ENCODE peak calls at places on chromosomes 6 and 20, in six cellular contexts. One of them, this sample, is unnamed.

GRCh38 chr20:61288331-61288784 is 36.3 kb downstream of the CDH4 start:
- DNase-seq in AG10803: no peak
- DNase-seq in activated CD8-positive, alpha-beta T cell treated with anti-CD3 and anti-CD28 coated beads for 36 hours: no peak
- DNase-seq in body of pancreas: no peak
- DNase-seq in upper lobe of right lung: no peak
- DNase-seq in nephron progenitor cell: no peak
- DNase-seq in this sample: peak; percentile 69

GRCh38 chr6:159714404-159714803 is 12.9 kb upstream of the WTAP start:
- DNase-seq in AG10803: no peak
- DNase-seq in activated CD8-positive, alpha-beta T cell treated with anti-CD3 and anti-CD28 coated beads for 36 hours: no peak
- DNase-seq in body of pancreas: peak; percentile 38
- DNase-seq in upper lobe of right lung: no peak
- DNase-seq in nephron progenitor cell: no peak
- DNase-seq in this sample: no peak

GRCh38 chr6:24520929-24521546 is 26.3 kb downstream of the ALDH5A1 start:
- DNase-seq in AG10803: peak; percentile 33
- DNase-seq in activated CD8-positive, alpha-beta T cell treated with anti-CD3 and anti-CD28 coated beads for 36 hours: peak; percentile 59
- DNase-seq in body of pancreas: peak; percentile 65
- DNase-seq in upper lobe of right lung: peak; percentile 77
- DNase-seq in nephron progenitor cell: peak; percentile 42
- DNase-seq in this sample: no peak

GRCh38 chr6:127891731-127892326 is 9.0 kb downstream of the THEMIS start:
- DNase-seq in AG10803: no peak
- DNase-seq in activated CD8-positive, alpha-beta T cell treated with anti-CD3 and anti-CD28 coated beads for 36 hours: no peak
- DNase-seq in body of pancreas: no peak
- DNase-seq in upper lobe of right lung: no peak
- DNase-seq in nephron progenitor cell: no peak
- DNase-seq in this sample: no peak

GRCh38 chr6:36840471-36841461 is 1.5 kb upstream of the CPNE5 start:
- DNase-seq in AG10803: no peak
- DNase-seq in activated CD8-positive, alpha-beta T cell treated with anti-CD3 and anti-CD28 coated beads for 36 hours: peak; percentile 45
- DNase-seq in body of pancreas: peak; percentile 35
- DNase-seq in upper lobe of right lung: no peak
- DNase-seq in nephron progenitor cell: peak; percentile 42
- DNase-seq in this sample: no peak

GRCh38 chr6:155261146-155261900 is 2.5 kb upstream of the CLDN20 start:
- DNase-seq in AG10803: no peak
- DNase-seq in activated CD8-positive, alpha-beta T cell treated with anti-CD3 and anti-CD28 coated beads for 36 hours: peak; percentile 16
- DNase-seq in body of pancreas: no peak
- DNase-seq in upper lobe of right lung: no peak
- DNase-seq in nephron progenitor cell: no peak
- DNase-seq in this sample: no peak

GRCh38 chr6:53359843-53360834 is 11.4 kb upstream of the ELOVL5 start:
- DNase-seq in AG10803: peak; percentile 38
- DNase-seq in activated CD8-positive, alpha-beta T cell treated with anti-CD3 and anti-CD28 coated beads for 36 hours: peak; percentile 28
- DNase-seq in body of pancreas: no peak
- DNase-seq in upper lobe of right lung: no peak
- DNase-seq in nephron progenitor cell: no peak
- DNase-seq in this sample: no peak

GRCh38 chr6:16278048-16278724 is 39.8 kb downstream of the GMPR start:
- DNase-seq in AG10803: no peak
- DNase-seq in activated CD8-positive, alpha-beta T cell treated with anti-CD3 and anti-CD28 coated beads for 36 hours: no peak
- DNase-seq in body of pancreas: no peak
- DNase-seq in upper lobe of right lung: no peak
- DNase-seq in nephron progenitor cell: no peak
- DNase-seq in this sample: no peak

GRCh38 chr6:163826668-163827067 is 412.1 kb downstream of the QKI start:
- DNase-seq in AG10803: no peak
- DNase-seq in activated CD8-positive, alpha-beta T cell treated with anti-CD3 and anti-CD28 coated beads for 36 hours: no peak
- DNase-seq in body of pancreas: no peak
- DNase-seq in upper lobe of right lung: no peak
- DNase-seq in nephron progenitor cell: no peak
- DNase-seq in this sample: no peak

GRCh38 chr20:2006452-2007381 is 12.9 kb upstream of the PDYN start:
- DNase-seq in AG10803: peak; percentile 86
- DNase-seq in activated CD8-positive, alpha-beta T cell treated with anti-CD3 and anti-CD28 coated beads for 36 hours: peak; percentile 52
- DNase-seq in body of pancreas: no peak
- DNase-seq in upper lobe of right lung: no peak
- DNase-seq in nephron progenitor cell: peak; percentile 51
- DNase-seq in this sample: no peak
- TF ChIP-seq CTCF in AG10803: peak; percentile 71
- TF ChIP-seq CTCF in activated CD8-positive, alpha-beta T cell treated with anti-CD3 and anti-CD28 coated beads for 36 hours: peak; percentile 93
- TF ChIP-seq CTCF in body of pancreas: peak; percentile 65
- TF ChIP-seq CTCF in upper lobe of right lung: peak; percentile 69
- TF ChIP-seq CTCF in nephron progenitor cell: peak; percentile 82
- TF ChIP-seq CTCF in this sample: peak; percentile 87

DNA sequence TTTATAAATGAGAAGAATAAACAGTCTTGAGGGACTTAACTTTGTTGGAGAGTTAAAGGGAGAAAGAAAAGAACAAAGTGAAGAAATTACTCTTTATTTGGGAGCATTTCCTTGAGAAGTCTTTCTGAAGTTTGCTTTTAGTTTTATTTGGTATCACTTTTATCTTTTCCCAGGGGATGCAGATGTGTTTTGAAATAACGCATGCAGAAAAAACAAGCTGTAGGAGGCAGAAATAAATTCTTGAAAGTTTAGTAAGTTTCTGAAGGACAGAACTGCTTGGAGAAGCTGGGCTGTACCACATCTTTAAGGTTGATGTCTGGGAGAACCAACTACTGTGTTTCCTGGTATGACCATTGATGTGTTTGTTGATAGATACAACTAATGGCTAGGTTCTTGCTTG is 75.0 kb downstream of the PLCB4 start:
- DNase-seq in AG10803: peak; percentile 45
- DNase-seq in activated CD8-positive, alpha-beta T cell treated with anti-CD3 and anti-CD28 coated beads for 36 hours: no peak
- DNase-seq in body of pancreas: no peak
- DNase-seq in upper lobe of right lung: no peak
- DNase-seq in nephron progenitor cell: no peak
- DNase-seq in this sample: no peak
- TF ChIP-seq CTCF in AG10803: no peak
- TF ChIP-seq CTCF in activated CD8-positive, alpha-beta T cell treated with anti-CD3 and anti-CD28 coated beads for 36 hours: no peak
- TF ChIP-seq CTCF in body of pancreas: no peak
- TF ChIP-seq CTCF in upper lobe of right lung: no peak
- TF ChIP-seq CTCF in nephron progenitor cell: no peak
- TF ChIP-seq CTCF in this sample: no peak

GRCh38 chr6:165861226-165861625 is 198.2 kb upstream of the PDE10A start:
- DNase-seq in AG10803: no peak
- DNase-seq in activated CD8-positive, alpha-beta T cell treated with anti-CD3 and anti-CD28 coated beads for 36 hours: no peak
- DNase-seq in body of pancreas: no peak
- DNase-seq in upper lobe of right lung: no peak
- DNase-seq in nephron progenitor cell: no peak
- DNase-seq in this sample: no peak

GRCh38 chr6:165854863-165855593 is 192.0 kb upstream of the PDE10A start:
- DNase-seq in AG10803: no peak
- DNase-seq in activated CD8-positive, alpha-beta T cell treated with anti-CD3 and anti-CD28 coated beads for 36 hours: no peak
- DNase-seq in body of pancreas: no peak
- DNase-seq in upper lobe of right lung: no peak
- DNase-seq in nephron progenitor cell: no peak
- DNase-seq in this sample: no peak

GRCh38 chr6:165854061-165854862 is 191.2 kb upstream of the PDE10A start:
- DNase-seq in AG10803: no peak
- DNase-seq in activated CD8-positive, alpha-beta T cell treated with anti-CD3 and anti-CD28 coated beads for 36 hours: no peak
- DNase-seq in body of pancreas: no peak
- DNase-seq in upper lobe of right lung: no peak
- DNase-seq in nephron progenitor cell: peak; percentile 42
- DNase-seq in this sample: peak; percentile 83

GRCh38 chr6:165855856-165856255 is 192.8 kb upstream of the PDE10A start:
- DNase-seq in AG10803: no peak
- DNase-seq in activated CD8-positive, alpha-beta T cell treated with anti-CD3 and anti-CD28 coated beads for 36 hours: no peak
- DNase-seq in body of pancreas: no peak
- DNase-seq in upper lobe of right lung: no peak
- DNase-seq in nephron progenitor cell: no peak
- DNase-seq in this sample: no peak

DNA sequence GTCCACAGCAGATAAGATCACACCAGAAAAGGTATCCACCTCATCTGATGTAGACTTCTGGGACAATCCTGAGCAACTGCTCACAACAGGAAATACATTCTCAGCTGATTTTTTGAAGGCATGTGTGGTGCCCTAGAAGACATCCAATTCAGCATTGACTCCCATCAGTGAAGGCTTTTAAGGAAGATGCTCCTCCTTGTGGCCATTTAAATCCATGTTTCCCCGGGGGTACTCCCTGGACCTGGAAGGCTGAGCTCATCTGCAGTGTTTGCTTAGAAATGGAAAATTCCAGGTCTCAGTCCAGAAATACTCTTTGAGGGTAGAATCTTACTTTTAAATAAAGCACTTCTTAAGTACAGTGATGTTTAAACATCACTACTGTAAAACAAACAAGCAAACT is 195.5 kb upstream of the PDE10A start:
- DNase-seq in AG10803: no peak
- DNase-seq in activated CD8-positive, alpha-beta T cell treated with anti-CD3 and anti-CD28 coated beads for 36 hours: no peak
- DNase-seq in body of pancreas: no peak
- DNase-seq in upper lobe of right lung: no peak
- DNase-seq in nephron progenitor cell: no peak
- DNase-seq in this sample: no peak
- TF ChIP-seq CTCF in AG10803: no peak
- TF ChIP-seq CTCF in activated CD8-positive, alpha-beta T cell treated with anti-CD3 and anti-CD28 coated beads for 36 hours: no peak
- TF ChIP-seq CTCF in body of pancreas: no peak
- TF ChIP-seq CTCF in upper lobe of right lung: no peak
- TF ChIP-seq CTCF in nephron progenitor cell: peak; percentile 44
- TF ChIP-seq CTCF in this sample: peak; percentile 74

GRCh38 chr6:34858681-34859080 is 29.2 kb downstream of the TAF11 start:
- DNase-seq in AG10803: no peak
- DNase-seq in activated CD8-positive, alpha-beta T cell treated with anti-CD3 and anti-CD28 coated beads for 36 hours: no peak
- DNase-seq in body of pancreas: no peak
- DNase-seq in upper lobe of right lung: no peak
- DNase-seq in nephron progenitor cell: no peak
- DNase-seq in this sample: no peak
- TF ChIP-seq CTCF in AG10803: no peak
- TF ChIP-seq CTCF in activated CD8-positive, alpha-beta T cell treated with anti-CD3 and anti-CD28 coated beads for 36 hours: no peak
- TF ChIP-seq CTCF in body of pancreas: no peak
- TF ChIP-seq CTCF in upper lobe of right lung: no peak
- TF ChIP-seq CTCF in nephron progenitor cell: no peak
- TF ChIP-seq CTCF in this sample: peak; percentile 31

GRCh38 chr20:25299801-25300200 is 51.9 kb downstream of the PYGB start:
- DNase-seq in AG10803: no peak
- DNase-seq in activated CD8-positive, alpha-beta T cell treated with anti-CD3 and anti-CD28 coated beads for 36 hours: no peak
- DNase-seq in body of pancreas: peak; percentile 39
- DNase-seq in upper lobe of right lung: no peak
- DNase-seq in nephron progenitor cell: no peak
- DNase-seq in this sample: no peak
- TF ChIP-seq CTCF in AG10803: peak; percentile 4
- TF ChIP-seq CTCF in activated CD8-positive, alpha-beta T cell treated with anti-CD3 and anti-CD28 coated beads for 36 hours: no peak
- TF ChIP-seq CTCF in body of pancreas: no peak
- TF ChIP-seq CTCF in upper lobe of right lung: no peak
- TF ChIP-seq CTCF in nephron progenitor cell: no peak
- TF ChIP-seq CTCF in this sample: no peak

GRCh38 chr20:34075647-34076046 is 36.4 kb downstream of the EIF2S2 start:
- DNase-seq in AG10803: no peak
- DNase-seq in activated CD8-positive, alpha-beta T cell treated with anti-CD3 and anti-CD28 coated beads for 36 hours: no peak
- DNase-seq in body of pancreas: no peak
- DNase-seq in upper lobe of right lung: no peak
- DNase-seq in nephron progenitor cell: no peak
- DNase-seq in this sample: no peak
- TF ChIP-seq CTCF in AG10803: no peak
- TF ChIP-seq CTCF in activated CD8-positive, alpha-beta T cell treated with anti-CD3 and anti-CD28 coated beads for 36 hours: no peak
- TF ChIP-seq CTCF in body of pancreas: no peak
- TF ChIP-seq CTCF in upper lobe of right lung: no peak
- TF ChIP-seq CTCF in nephron progenitor cell: no peak
- TF ChIP-seq CTCF in this sample: peak; percentile 21

GRCh38 chr6:56765494-56765893 is 122.8 kb upstream of the DST start:
- DNase-seq in AG10803: no peak
- DNase-seq in activated CD8-positive, alpha-beta T cell treated with anti-CD3 and anti-CD28 coated beads for 36 hours: no peak
- DNase-seq in body of pancreas: no peak
- DNase-seq in upper lobe of right lung: no peak
- DNase-seq in nephron progenitor cell: no peak
- DNase-seq in this sample: no peak

GRCh38 chr6:56766139-56766805 is 123.6 kb upstream of the DST start:
- DNase-seq in AG10803: no peak
- DNase-seq in activated CD8-positive, alpha-beta T cell treated with anti-CD3 and anti-CD28 coated beads for 36 hours: no peak
- DNase-seq in body of pancreas: no peak
- DNase-seq in upper lobe of right lung: no peak
- DNase-seq in nephron progenitor cell: no peak
- DNase-seq in this sample: no peak

GRCh38 chr6:56766806-56767178 is 124.1 kb upstream of the DST start:
- DNase-seq in AG10803: peak; percentile 56
- DNase-seq in activated CD8-positive, alpha-beta T cell treated with anti-CD3 and anti-CD28 coated beads for 36 hours: no peak
- DNase-seq in body of pancreas: no peak
- DNase-seq in upper lobe of right lung: no peak
- DNase-seq in nephron progenitor cell: no peak
- DNase-seq in this sample: no peak

GRCh38 chr6:56760842-56761241 is 118.2 kb upstream of the DST start:
- DNase-seq in AG10803: no peak
- DNase-seq in activated CD8-positive, alpha-beta T cell treated with anti-CD3 and anti-CD28 coated beads for 36 hours: no peak
- DNase-seq in body of pancreas: no peak
- DNase-seq in upper lobe of right lung: no peak
- DNase-seq in nephron progenitor cell: no peak
- DNase-seq in this sample: no peak

DNA sequence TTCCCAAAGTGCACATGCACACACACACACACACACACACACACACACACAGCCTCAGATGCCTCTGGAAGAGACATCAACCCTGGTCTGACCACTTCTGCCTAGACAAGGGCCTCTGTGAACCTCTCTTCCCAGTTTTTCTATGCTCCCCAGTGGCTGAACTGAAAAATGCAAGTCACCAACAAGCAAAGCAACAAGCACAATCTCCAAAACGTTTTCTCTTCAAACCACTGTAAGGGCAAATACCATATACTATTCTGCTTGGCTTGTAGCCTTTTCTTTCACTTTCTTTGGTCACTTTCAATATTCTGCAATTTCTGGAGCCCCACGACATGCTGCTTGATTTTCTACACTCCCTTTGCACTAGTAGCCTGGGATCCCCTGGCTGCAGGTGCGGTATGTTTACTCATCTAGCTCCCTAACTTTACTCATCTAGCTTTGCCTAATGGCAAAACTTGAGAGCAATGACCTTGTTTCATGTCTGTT is 121.4 kb upstream of the DST start:
- DNase-seq in AG10803: peak; percentile 54
- DNase-seq in activated CD8-positive, alpha-beta T cell treated with anti-CD3 and anti-CD28 coated beads for 36 hours: no peak
- DNase-seq in body of pancreas: no peak
- DNase-seq in upper lobe of right lung: no peak
- DNase-seq in nephron progenitor cell: no peak
- DNase-seq in this sample: no peak
- TF ChIP-seq CTCF in AG10803: peak; percentile 47
- TF ChIP-seq CTCF in activated CD8-positive, alpha-beta T cell treated with anti-CD3 and anti-CD28 coated beads for 36 hours: no peak
- TF ChIP-seq CTCF in body of pancreas: no peak
- TF ChIP-seq CTCF in upper lobe of right lung: peak; percentile 37
- TF ChIP-seq CTCF in nephron progenitor cell: no peak
- TF ChIP-seq CTCF in this sample: peak; percentile 70

DNA sequence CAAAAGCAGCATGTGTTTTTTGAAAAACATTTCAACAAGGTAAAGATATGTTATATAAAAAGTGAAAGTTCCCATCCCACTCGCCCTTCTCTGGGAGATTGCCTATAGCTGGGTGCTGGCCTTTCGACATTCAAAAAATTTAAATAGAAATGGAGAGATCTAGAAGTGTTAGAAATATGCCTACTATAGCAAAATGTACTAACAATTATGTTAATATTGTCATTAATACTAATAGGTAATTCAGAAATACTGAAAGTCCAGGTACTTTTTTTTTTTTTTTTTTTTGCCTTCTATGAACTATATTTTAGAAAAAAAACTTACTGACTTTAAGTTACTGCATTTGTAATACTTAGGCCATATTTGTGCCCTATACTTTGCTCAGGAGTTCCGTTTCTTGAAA is 87.1 kb downstream of the SESN1 start:
- DNase-seq in AG10803: no peak
- DNase-seq in activated CD8-positive, alpha-beta T cell treated with anti-CD3 and anti-CD28 coated beads for 36 hours: no peak
- DNase-seq in body of pancreas: no peak
- DNase-seq in upper lobe of right lung: no peak
- DNase-seq in nephron progenitor cell: no peak
- DNase-seq in this sample: no peak
- TF ChIP-seq CTCF in AG10803: no peak
- TF ChIP-seq CTCF in activated CD8-positive, alpha-beta T cell treated with anti-CD3 and anti-CD28 coated beads for 36 hours: no peak
- TF ChIP-seq CTCF in body of pancreas: no peak
- TF ChIP-seq CTCF in upper lobe of right lung: no peak
- TF ChIP-seq CTCF in nephron progenitor cell: no peak
- TF ChIP-seq CTCF in this sample: no peak